ENCODE peak calls at places on chromosomes 11 and 22, in seven cellular contexts. G, U, B, I, P, D and R are unnamed samples.

GRCh38 chr11:34166806-34167740 is 61.6 kb downstream of the NAT10 start:
- DNase-seq in I (no peak), G (no peak), U (no peak), D (no peak), B (no peak), P (no peak), R (no peak)

GRCh38 chr11:95339554-95339953 is 108.6 kb upstream of the SESN3 start:
- DNase-seq in U (no peak), P (no peak), B (no peak), G (peak; percentile 44), I (no peak), D (no peak), R (no peak)

GRCh38 chr11:112128483-112129121 is 35.3 kb downstream of the IL18 start:
- DNase-seq in D (no peak), U (peak; percentile 94), I (peak; percentile 84), B (peak; percentile 38), P (no peak), G (peak; percentile 92), R (peak; percentile 76)

GRCh38 chr11:44112083-44112865 is 16.8 kb downstream of the EXT2 start:
- DNase-seq in D (no peak), P (no peak), I (peak; percentile 85), G (peak; percentile 88), U (no peak), B (no peak), R (no peak)

GRCh38 chr22:49015993-49016908 is 811.4 kb downstream of the BRD1 start:
- DNase-seq in U (no peak), G (no peak), P (no peak), B (no peak), I (no peak), D (peak; percentile 58), R (no peak)

GRCh38 chr11:36777302-36777701 is 179.3 kb upstream of the RAG2 start:
- DNase-seq in D (no peak), B (no peak), I (no peak), P (no peak), G (no peak), U (no peak), R (no peak)

GRCh38 chr11:126366064-126366822 is 10.8 kb downstream of the ST3GAL4 start:
- DNase-seq in P (no peak), U (no peak), B (no peak), I (no peak), G (no peak), D (no peak), R (no peak)

GRCh38 chr11:9017773-9018172 is 14.0 kb upstream of the NRIP3 start:
- DNase-seq in I (no peak), D (no peak), G (peak; percentile 91), U (no peak), B (no peak), P (no peak), R (no peak)

GRCh38 chr11:101176381-101176780 is 46.8 kb upstream of the PGR start:
- DNase-seq in B (no peak), U (no peak), G (no peak), D (no peak), P (no peak), I (no peak), R (no peak)

GRCh38 chr11:115521874-115522273 is 17.7 kb upstream of the CADM1 start:
- DNase-seq in U (no peak), D (no peak), I (no peak), P (no peak), B (no peak), G (no peak), R (no peak)

GRCh38 chr11:131883332-131883731 is 512.9 kb downstream of the NTM start:
- DNase-seq in D (no peak), P (no peak), G (no peak), I (no peak), U (no peak), B (no peak), R (no peak)

GRCh38 chr11:70597751-70598377 is 199.5 kb downstream of the CTTN start:
- DNase-seq in I (no peak), D (no peak), B (no peak), G (no peak), P (peak; percentile 38), U (no peak), R (no peak)

GRCh38 chr11:67999704-68000103 is 4.2 kb downstream of the UNC93B1 start:
- DNase-seq in U (no peak), D (no peak), P (no peak), I (no peak), G (no peak), B (no peak), R (no peak)

GRCh38 chr11:61974766-61975631 is 7.6 kb upstream of the FTH1 start:
- DNase-seq in G (no peak), I (no peak), D (no peak), U (peak; percentile 53), B (no peak), P (no peak), R (no peak)

GRCh38 chr11:121394785-121395184 is 57.3 kb upstream of the SORL1 start:
- DNase-seq in D (no peak), B (no peak), U (no peak), G (no peak), I (no peak), P (no peak), R (no peak)

GRCh38 chr11:118238947-118239346 is 13.2 kb downstream of the MPZL3 start:
- DNase-seq in B (no peak), P (no peak), U (no peak), I (no peak), D (no peak), G (no peak), R (no peak)

GRCh38 chr22:37334859-37335818 is 52.8 kb downstream of the CYTH4 start:
- DNase-seq in U (no peak), D (no peak), B (no peak), I (no peak), G (peak; percentile 40), P (peak; percentile 51), R (no peak)